ENCODE peak calls at places on chromosome 17, in seven cellular contexts. U is esophagus squamous epithelium; G is breast epithelium; I is transverse colon; D is uterus; M is cardiac muscle cell; W is CD4-positive, alpha-beta memory T cell. Q is an unnamed sample.

GRCh38 chr17:57705921-57706695 is 39.0 kb downstream of the CCDC182 start:
- DNase-seq in U (no peak), G (no peak), I (no peak), D (no peak), M (no peak), W (no peak), Q (no peak)

GRCh38 chr17:45228985-45229517 is 7.4 kb downstream of the FMNL1 start:
- DNase-seq in U (no peak), G (no peak), I (peak; percentile 87), D (peak; percentile 87), M (peak; percentile 97), W (peak; percentile 78), Q (peak; percentile 42)

GRCh38 chr17:66580601-66581385 is 254.1 kb upstream of the CACNG5 start:
- DNase-seq in U (no peak), G (no peak), I (peak; percentile 51), D (peak; percentile 82), M (peak; percentile 42), W (no peak), Q (no peak)

GRCh38 chr17:44552361-44552760 is 4.9 kb upstream of the FZD2 start:
- DNase-seq in U (no peak), G (no peak), I (peak; percentile 58), D (no peak), M (no peak), W (no peak), Q (no peak)

GRCh38 chr17:55547027-55547670 is 35.9 kb upstream of the SMIM36 start:
- DNase-seq in U (no peak), G (no peak), I (no peak), D (no peak), M (peak; percentile 39), W (no peak), Q (peak; percentile 26)

GRCh38 chr17:65742433-65743312 is 181.2 kb upstream of the AXIN2 start:
- DNase-seq in U (no peak), G (no peak), I (no peak), D (no peak), M (peak; percentile 62), W (peak; percentile 10), Q (no peak)

GRCh38 chr17:2860045-2860444 is 63.8 kb downstream of the RAP1GAP2 start:
- DNase-seq in U (no peak), G (no peak), I (no peak), D (no peak), M (no peak), W (no peak), Q (no peak)

GRCh38 chr17:5111402-5112204 is at the start of gene ZNF232:
- DNase-seq in U (peak; percentile 33), G (peak; percentile 93), I (peak; percentile 97), D (peak; percentile 89), M (peak; percentile 96), W (peak; percentile 87), Q (peak; percentile 98)

GRCh38 chr17:231966-232807 is 50.7 kb upstream of the DOC2B start:
- DNase-seq in U (no peak), G (peak; percentile 46), I (peak; percentile 5), D (peak; percentile 7), M (no peak), W (no peak), Q (no peak)

GRCh38 chr17:37168731-37169353 is 206.9 kb upstream of the C17orf78 start:
- DNase-seq in U (no peak), G (no peak), I (no peak), D (no peak), M (no peak), W (no peak), Q (no peak)

GRCh38 chr17:40615295-40615988 is 32.2 kb downstream of the SMARCE1 start:
- DNase-seq in U (no peak), G (peak; percentile 69), I (peak; percentile 59), D (peak; percentile 55), M (peak; percentile 64), W (no peak), Q (no peak)

DNA sequence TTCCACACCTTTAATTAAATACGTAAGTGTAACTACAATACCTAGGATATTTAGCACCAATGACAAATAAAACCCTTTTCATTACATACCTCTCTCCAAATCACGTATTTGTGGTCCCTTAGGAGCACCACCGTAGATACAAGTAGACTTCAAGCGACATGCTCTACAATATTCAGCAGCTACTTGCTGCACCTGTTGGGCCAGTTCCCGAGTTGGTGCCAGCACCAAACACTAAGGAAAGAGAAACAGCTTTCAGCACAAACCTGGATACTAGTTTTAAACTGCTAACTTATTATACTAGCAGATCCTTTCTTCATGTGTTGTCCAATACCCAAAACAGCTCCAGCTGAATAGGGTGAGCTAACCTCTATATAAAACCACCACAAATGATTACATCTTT is 2.7 kb downstream of the DDX5 start:
- DNase-seq in U (no peak), G (no peak), I (no peak), D (no peak), M (no peak), W (no peak), Q (no peak)
- H3K4me1 ChIP-seq in U (peaks cover 73% of the 10 kb centered on the region), G (peaks cover 9% of the 10 kb centered on the region), I (peaks cover 40% of the 10 kb centered on the region), D (no peaks in the 10 kb centered on the region), M (peaks cover 10% of the 10 kb centered on the region), W (peaks cover 70% of the 10 kb centered on the region), Q (peaks cover 7% of the 10 kb centered on the region)

GRCh38 chr17:29566473-29567361 is at the start of gene ABHD15:
- DNase-seq in U (no peak), G (peak; percentile 55), I (peak; percentile 84), D (peak; percentile 52), M (peak; percentile 81), W (peak; percentile 61), Q (peak; percentile 51)
- H3K27ac ChIP-seq in U (peak within 1 kb of the TSS; percentile 92), G (peak within 1 kb of the TSS; percentile 91), I (peak within 1 kb of the TSS; percentile 97), D (peak within 1 kb of the TSS; percentile 91), M (peak within 1 kb of the TSS; percentile 68), W (peak within 1 kb of the TSS; percentile 61), Q (peak within 1 kb of the TSS; percentile 75)

GRCh38 chr17:79483842-79484241 is 127.0 kb downstream of the RBFOX3 start:
- DNase-seq in U (no peak), G (no peak), I (no peak), D (no peak), M (no peak), W (no peak), Q (no peak)
- H3K4me1 ChIP-seq in U (no peaks in the 10 kb centered on the region), G (no peaks in the 10 kb centered on the region), I (no peaks in the 10 kb centered on the region), D (no peaks in the 10 kb centered on the region), M (no peaks in the 10 kb centered on the region), W (no peaks in the 10 kb centered on the region), Q (no peaks in the 10 kb centered on the region)

DNA sequence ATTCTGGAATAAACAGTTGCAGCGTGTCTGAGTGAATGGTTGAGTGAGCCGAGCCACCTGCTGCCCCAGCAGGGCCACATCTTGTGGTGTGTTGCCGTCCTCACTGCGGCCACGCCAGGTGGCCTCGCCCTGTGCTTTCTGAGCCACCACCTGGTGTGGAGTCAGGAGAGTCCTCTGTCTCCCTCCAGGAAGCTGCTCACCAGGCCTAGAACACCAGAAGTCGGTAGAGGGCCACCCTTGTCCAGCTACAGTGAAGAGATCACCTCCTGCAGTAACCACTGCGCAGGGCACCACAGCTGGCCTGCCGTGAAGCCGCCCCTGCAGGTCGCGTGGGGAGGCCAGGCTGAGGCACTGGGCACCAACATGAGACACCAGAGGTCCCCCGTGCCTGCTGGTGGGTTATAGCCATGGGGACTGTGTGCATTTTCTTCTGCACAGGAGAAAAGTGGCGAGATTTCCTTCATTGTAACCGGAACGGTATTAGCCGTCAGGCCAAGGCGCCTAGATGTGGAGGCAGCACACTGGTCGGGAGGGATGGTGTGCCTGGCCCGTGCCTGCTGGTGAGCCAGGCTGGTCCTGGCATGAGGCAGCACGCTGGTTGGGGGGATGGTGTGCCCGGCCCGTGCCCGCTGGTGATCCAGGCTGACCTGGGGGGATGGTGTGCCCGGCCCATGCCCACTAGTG is 28.9 kb upstream of the FOXK2 start:
- DNase-seq in U (no peak), G (no peak), I (peak; percentile 50), D (no peak), M (no peak), W (no peak), Q (no peak)
- H3K27ac ChIP-seq in U (no peak overlapping the region), G (no peak overlapping the region), I (no peak overlapping the region), D (no peak overlapping the region), M (no peak overlapping the region), W (no peak overlapping the region), Q (no peak overlapping the region)

DNA sequence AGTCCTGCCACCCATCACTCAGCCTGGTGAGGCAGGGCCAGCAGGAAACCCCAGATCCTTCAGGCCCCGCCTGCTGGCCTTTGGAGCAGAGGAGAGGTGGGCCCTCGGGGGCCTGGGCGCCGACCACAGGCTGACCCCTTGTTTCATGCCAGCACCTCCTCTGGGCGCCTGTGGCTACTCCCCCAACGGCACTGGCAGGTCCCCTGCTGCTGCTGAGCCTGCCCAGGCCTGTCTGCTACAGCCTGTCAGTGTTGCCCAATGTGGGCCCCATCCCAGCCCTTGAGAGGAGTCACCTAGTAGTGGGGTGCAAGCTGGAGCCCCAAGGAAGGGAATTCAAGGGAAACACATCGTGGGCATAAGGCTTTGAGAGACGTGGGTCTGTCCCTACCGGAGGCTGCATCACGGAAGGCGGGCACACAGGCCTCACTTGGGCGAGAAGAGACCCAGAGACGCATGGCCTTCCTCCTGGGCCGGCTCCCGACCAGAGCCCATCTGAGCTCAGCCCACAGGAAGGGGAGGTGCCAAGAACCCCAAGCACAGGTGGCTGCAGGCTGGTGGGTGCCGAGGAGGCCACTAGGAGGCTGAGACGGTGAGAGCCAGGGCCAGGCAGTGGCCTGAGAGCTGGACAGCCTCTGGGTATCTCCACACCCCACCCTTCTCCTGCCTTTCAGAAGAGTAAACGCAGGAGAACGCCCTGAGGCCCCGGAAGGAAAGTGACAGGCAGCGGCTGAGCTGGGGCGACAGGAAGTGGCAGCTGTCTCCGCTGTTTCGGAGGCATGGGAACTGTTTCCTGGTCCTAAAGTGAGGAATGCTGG is 8.1 kb upstream of the FASN start:
- DNase-seq in U (no peak), G (peak; percentile 88), I (peak; percentile 78), D (peak; percentile 23), M (peak; percentile 58), W (peak; percentile 54), Q (peak; percentile 64)
- H3K4me1 ChIP-seq in U (peaks cover 86% of the 10 kb centered on the region), G (peaks cover 45% of the 10 kb centered on the region), I (peaks cover 32% of the 10 kb centered on the region), D (peaks cover 13% of the 10 kb centered on the region), M (peaks cover 31% of the 10 kb centered on the region), W (peaks cover 35% of the 10 kb centered on the region), Q (peaks cover 20% of the 10 kb centered on the region)

Q was measured in A673.